ENCODE peak calls at places on chromosomes 13 and 19, in five cellular contexts. K is astrocyte of the hippocampus, E is T-cell, M is fibroblast of gingiva, W is germinal center. I is an unnamed sample.

GRCh38 chr19:19081642-19082151 is 17.9 kb downstream of the SLC25A42 start:
- DNase-seq in K (no peak), E (no peak), M (peak), W (no peak), I (no peak)

GRCh38 chr19:3012522-3013260 is 16.4 kb downstream of the TLE2 start:
- DNase-seq in K (no peak), E (no peak), M (no peak), W (no peak), I (no peak)

GRCh38 chr19:32809254-32809653 is 60.3 kb downstream of the SLC7A9 start:
- DNase-seq in K (no peak), E (no peak), M (no peak), W (no peak), I (peak)

GRCh38 chr19:9847087-9847671 is 12.1 kb downstream of the PIN1 start:
- DNase-seq in K (peak), E (no peak), M (peak), W (no peak), I (no peak)

GRCh38 chr13:39803851-39804250 is 148.4 kb downstream of the COG6 start:
- DNase-seq in K (no peak), E (no peak), M (no peak), W (no peak), I (no peak)

GRCh38 chr13:46134961-46135522 is 30.2 kb upstream of the CPB2 start:
- DNase-seq in K (peak), E (no peak), M (no peak), W (no peak), I (no peak)

GRCh38 chr13:75222031-75222430 is 259.9 kb downstream of the TBC1D4 start:
- DNase-seq in K (peak), E (no peak), M (peak), W (no peak), I (no peak)

GRCh38 chr19:8334458-8335342 is 8.4 kb downstream of the KANK3 start:
- DNase-seq in K (peak), E (no peak), M (peak), W (peak), I (peak)

GRCh38 chr13:48828962-48829405 is 146.7 kb upstream of the FNDC3A start:
- DNase-seq in K (peak), E (no peak), M (no peak), W (peak), I (no peak)

GRCh38 chr13:92849381-92849780 is 377.2 kb upstream of the GPC6 start:
- DNase-seq in K (no peak), E (no peak), M (no peak), W (no peak), I (no peak)

GRCh38 chr13:40272776-40273139 is 393.7 kb downstream of the FOXO1 start:
- DNase-seq in K (peak), E (no peak), M (no peak), W (peak), I (no peak)

GRCh38 chr13:48838193-48839000 is 137.3 kb upstream of the FNDC3A start:
- DNase-seq in K (no peak), E (no peak), M (peak), W (no peak), I (no peak)

GRCh38 chr19:46426035-46426505 is 2.7 kb downstream of the PNMA8C start:
- DNase-seq in K (peak), E (no peak), M (no peak), W (no peak), I (peak)

GRCh38 chr13:97367427-97367826 is 66.5 kb upstream of the RAP2A start:
- DNase-seq in K (peak), E (no peak), M (peak), W (no peak), I (no peak)

GRCh38 chr13:112973577-112973951 is 4.5 kb downstream of the MCF2L start:
- DNase-seq in K (no peak), E (no peak), M (no peak), W (no peak), I (no peak)

GRCh38 chr19:14085309-14085995 is at the start of gene C19orf67:
- DNase-seq in K (no peak), E (no peak), M (no peak), W (no peak), I (no peak)

GRCh38 chr13:18943273-18943672 is 238.4 kb downstream of the TUBA3C start:
- DNase-seq in K (no peak), E (no peak), M (no peak), W (no peak), I (no peak)

GRCh38 chr13:46544208-46544607 is 8.8 kb upstream of the LRCH1 start:
- DNase-seq in K (no peak), E (no peak), M (no peak), W (no peak), I (no peak)

GRCh38 chr19:7377196-7377595 is 28.5 kb downstream of the ARHGEF18 start:
- DNase-seq in K (no peak), E (no peak), M (no peak), W (no peak), I (no peak)

GRCh38 chr19:3458595-3459284 is 21.6 kb downstream of the SMIM24 start:
- DNase-seq in K (peak), E (no peak), M (no peak), W (no peak), I (no peak)

GRCh38 chr19:3397266-3398022 is 31.1 kb downstream of the NFIC start:
- DNase-seq in K (no peak), E (no peak), M (no peak), W (no peak), I (no peak)